ENCODE peak calls at places on chromosome 9, in six cellular contexts. R, J, P, A, G and K are unnamed samples.

GRCh38 chr9:29701971-29702370 is 2128.7 kb upstream of the C9orf72 start:
- DNase-seq in R (no peak), J (no peak), P (no peak), A (no peak), G (no peak), K (no peak)

GRCh38 chr9:78121488-78121887 is 89.9 kb upstream of the GNAQ start:
- DNase-seq in R (peak; percentile 27), J (peak; percentile 50), P (no peak), A (peak; percentile 59), G (peak; percentile 79), K (peak; percentile 52)

GRCh38 chr9:121559183-121559582 is 59.5 kb upstream of the GGTA1 start:
- DNase-seq in R (no peak), J (no peak), P (no peak), A (peak; percentile 61), G (no peak), K (peak; percentile 40)

GRCh38 chr9:4496497-4496896 is 6.2 kb downstream of the SLC1A1 start:
- DNase-seq in R (no peak), J (no peak), P (no peak), A (no peak), G (no peak), K (no peak)

GRCh38 chr9:83299556-83299955 is 236.6 kb upstream of the RASEF start:
- DNase-seq in R (peak; percentile 51), J (peak; percentile 81), P (no peak), A (peak; percentile 41), G (no peak), K (peak; percentile 42)

GRCh38 chr9:88184986-88185385 is 46.7 kb upstream of the SPATA31C2 start:
- DNase-seq in R (no peak), J (no peak), P (no peak), A (no peak), G (no peak), K (no peak)

GRCh38 chr9:128155736-128156500 is 4.1 kb upstream of the BBLN start:
- DNase-seq in R (no peak), J (no peak), P (no peak), A (no peak), G (no peak), K (no peak)

GRCh38 chr9:133883356-133883755 is 108.8 kb downstream of the VAV2 start:
- DNase-seq in R (no peak), J (no peak), P (no peak), A (no peak), G (no peak), K (no peak)

GRCh38 chr9:95080961-95081658 is 236.4 kb downstream of the FANCC start:
- DNase-seq in R (no peak), J (no peak), P (no peak), A (no peak), G (peak; percentile 95), K (no peak)

GRCh38 chr9:132602207-132602606 is 19.8 kb downstream of the BARHL1 start:
- DNase-seq in R (no peak), J (no peak), P (no peak), A (no peak), G (no peak), K (no peak)